ENCODE peak calls at places on chromosome 13, in six cellular contexts. One of them, this sample, is unnamed.

GRCh38 chr13:23506821-23507210 is 63.4 kb upstream of the TNFRSF19 start:
- DNase-seq in tibial nerve: no peak
- DNase-seq in left ventricle myocardium inferior: no peak
- DNase-seq in Caco-2: no peak
- DNase-seq in OCI-LY7: no peak
- DNase-seq in AG10803: peak
- DNase-seq in this sample: peak

GRCh38 chr13:27281420-27281819 is 10.8 kb downstream of the RASL11A start:
- DNase-seq in OCI-LY7: no peak
- DNase-seq in AG10803: no peak
- DNase-seq in left ventricle myocardium inferior: no peak
- DNase-seq in Caco-2: no peak
- DNase-seq in tibial nerve: no peak
- DNase-seq in this sample: no peak

GRCh38 chr13:73287871-73288270 is 229.1 kb downstream of the KLF5 start:
- DNase-seq in left ventricle myocardium inferior: no peak
- DNase-seq in OCI-LY7: no peak
- DNase-seq in AG10803: no peak
- DNase-seq in Caco-2: peak
- DNase-seq in tibial nerve: no peak
- DNase-seq in this sample: no peak

GRCh38 chr13:76336889-76337844 is 549.0 kb downstream of the KCTD12 start:
- DNase-seq in Caco-2: no peak
- DNase-seq in left ventricle myocardium inferior: no peak
- DNase-seq in OCI-LY7: no peak
- DNase-seq in AG10803: no peak
- DNase-seq in tibial nerve: no peak
- DNase-seq in this sample: peak

GRCh38 chr13:97720881-97721280 is 232.6 kb upstream of the IPO5 start:
- DNase-seq in Caco-2: no peak
- DNase-seq in tibial nerve: no peak
- DNase-seq in left ventricle myocardium inferior: no peak
- DNase-seq in OCI-LY7: no peak
- DNase-seq in AG10803: no peak
- DNase-seq in this sample: no peak

GRCh38 chr13:44764334-44764733 is 188.2 kb upstream of the TSC22D1 start:
- DNase-seq in AG10803: no peak
- DNase-seq in OCI-LY7: no peak
- DNase-seq in left ventricle myocardium inferior: no peak
- DNase-seq in Caco-2: peak
- DNase-seq in tibial nerve: no peak
- DNase-seq in this sample: no peak

GRCh38 chr13:40345149-40345514 is 321.3 kb downstream of the FOXO1 start:
- DNase-seq in OCI-LY7: no peak
- DNase-seq in Caco-2: no peak
- DNase-seq in AG10803: no peak
- DNase-seq in left ventricle myocardium inferior: no peak
- DNase-seq in tibial nerve: no peak
- DNase-seq in this sample: no peak

GRCh38 chr13:45047394-45048328 is 58.3 kb downstream of the GPALPP1 start:
- DNase-seq in Caco-2: peak
- DNase-seq in left ventricle myocardium inferior: peak
- DNase-seq in OCI-LY7: peak
- DNase-seq in AG10803: peak
- DNase-seq in tibial nerve: peak
- DNase-seq in this sample: peak

GRCh38 chr13:112719016-112719415 is 29.2 kb downstream of the ATP11A start:
- DNase-seq in OCI-LY7: no peak
- DNase-seq in AG10803: no peak
- DNase-seq in tibial nerve: no peak
- DNase-seq in left ventricle myocardium inferior: no peak
- DNase-seq in Caco-2: peak
- DNase-seq in this sample: no peak

GRCh38 chr13:95627590-95627989 is 16.9 kb downstream of the DZIP1 start:
- DNase-seq in OCI-LY7: no peak
- DNase-seq in Caco-2: no peak
- DNase-seq in tibial nerve: no peak
- DNase-seq in left ventricle myocardium inferior: no peak
- DNase-seq in AG10803: peak
- DNase-seq in this sample: peak

GRCh38 chr13:113220877-113221276 is 11.5 kb downstream of the CUL4A start:
- DNase-seq in tibial nerve: no peak
- DNase-seq in Caco-2: no peak
- DNase-seq in AG10803: peak
- DNase-seq in left ventricle myocardium inferior: peak
- DNase-seq in OCI-LY7: no peak
- DNase-seq in this sample: peak

GRCh38 chr13:83498486-83499190 is 383.6 kb downstream of the SLITRK1 start:
- DNase-seq in left ventricle myocardium inferior: no peak
- DNase-seq in AG10803: peak
- DNase-seq in Caco-2: no peak
- DNase-seq in OCI-LY7: no peak
- DNase-seq in tibial nerve: no peak
- DNase-seq in this sample: peak

GRCh38 chr13:20127563-20128458 is 33.0 kb downstream of the GJA3 start:
- DNase-seq in OCI-LY7: no peak
- DNase-seq in AG10803: peak
- DNase-seq in tibial nerve: peak
- DNase-seq in Caco-2: peak
- DNase-seq in left ventricle myocardium inferior: peak
- DNase-seq in this sample: peak

GRCh38 chr13:48493076-48493765 is 39.7 kb downstream of the RCBTB2 start:
- DNase-seq in left ventricle myocardium inferior: no peak
- DNase-seq in OCI-LY7: peak
- DNase-seq in AG10803: peak
- DNase-seq in Caco-2: no peak
- DNase-seq in tibial nerve: no peak
- DNase-seq in this sample: no peak

GRCh38 chr13:99909836-99910619 is 61.5 kb downstream of the ZIC5 start:
- DNase-seq in Caco-2: no peak
- DNase-seq in left ventricle myocardium inferior: peak
- DNase-seq in tibial nerve: no peak
- DNase-seq in OCI-LY7: no peak
- DNase-seq in AG10803: no peak
- DNase-seq in this sample: no peak

GRCh38 chr13:87887459-87888123 is 216.4 kb downstream of the SLITRK5 start:
- DNase-seq in Caco-2: no peak
- DNase-seq in tibial nerve: no peak
- DNase-seq in left ventricle myocardium inferior: no peak
- DNase-seq in OCI-LY7: no peak
- DNase-seq in AG10803: no peak
- DNase-seq in this sample: no peak

GRCh38 chr13:92716749-92717148 is 509.9 kb upstream of the GPC6 start:
- DNase-seq in OCI-LY7: no peak
- DNase-seq in AG10803: peak
- DNase-seq in Caco-2: no peak
- DNase-seq in left ventricle myocardium inferior: no peak
- DNase-seq in tibial nerve: peak
- DNase-seq in this sample: peak

GRCh38 chr13:95607363-95607762 is 37.1 kb downstream of the DZIP1 start:
- DNase-seq in Caco-2: no peak
- DNase-seq in tibial nerve: no peak
- DNase-seq in OCI-LY7: no peak
- DNase-seq in left ventricle myocardium inferior: no peak
- DNase-seq in AG10803: no peak
- DNase-seq in this sample: no peak

GRCh38 chr13:114101831-114102520 is 30.4 kb downstream of the RASA3 start:
- DNase-seq in Caco-2: no peak
- DNase-seq in OCI-LY7: no peak
- DNase-seq in left ventricle myocardium inferior: no peak
- DNase-seq in tibial nerve: no peak
- DNase-seq in AG10803: no peak
- DNase-seq in this sample: no peak

GRCh38 chr13:42696191-42696590 is 85.2 kb upstream of the FAM216B start:
- DNase-seq in Caco-2: no peak
- DNase-seq in AG10803: peak
- DNase-seq in OCI-LY7: no peak
- DNase-seq in tibial nerve: no peak
- DNase-seq in left ventricle myocardium inferior: no peak
- DNase-seq in this sample: peak

GRCh38 chr13:99339736-99340392 is 32.7 kb upstream of the GPR183 start:
- DNase-seq in left ventricle myocardium inferior: no peak
- DNase-seq in AG10803: peak
- DNase-seq in Caco-2: no peak
- DNase-seq in OCI-LY7: no peak
- DNase-seq in tibial nerve: no peak
- DNase-seq in this sample: peak

GRCh38 chr13:28657784-28658538 is 969 bp upstream of the POMP start:
- DNase-seq in AG10803: peak
- DNase-seq in Caco-2: no peak
- DNase-seq in OCI-LY7: peak
- DNase-seq in left ventricle myocardium inferior: no peak
- DNase-seq in tibial nerve: no peak
- DNase-seq in this sample: peak

GRCh38 chr13:28655566-28655965 is 3.4 kb upstream of the POMP start:
- DNase-seq in left ventricle myocardium inferior: no peak
- DNase-seq in AG10803: peak
- DNase-seq in Caco-2: no peak
- DNase-seq in OCI-LY7: no peak
- DNase-seq in tibial nerve: no peak
- DNase-seq in this sample: peak

GRCh38 chr13:28658796-28659610 is at the start of gene POMP:
- DNase-seq in AG10803: peak
- DNase-seq in left ventricle myocardium inferior: peak
- DNase-seq in tibial nerve: peak
- DNase-seq in OCI-LY7: peak
- DNase-seq in Caco-2: peak
- DNase-seq in this sample: peak

GRCh38 chr13:28658539-28658795 is 463 bp upstream of the POMP start:
- DNase-seq in left ventricle myocardium inferior: no peak
- DNase-seq in Caco-2: no peak
- DNase-seq in AG10803: peak
- DNase-seq in tibial nerve: no peak
- DNase-seq in OCI-LY7: no peak
- DNase-seq in this sample: no peak

DNA sequence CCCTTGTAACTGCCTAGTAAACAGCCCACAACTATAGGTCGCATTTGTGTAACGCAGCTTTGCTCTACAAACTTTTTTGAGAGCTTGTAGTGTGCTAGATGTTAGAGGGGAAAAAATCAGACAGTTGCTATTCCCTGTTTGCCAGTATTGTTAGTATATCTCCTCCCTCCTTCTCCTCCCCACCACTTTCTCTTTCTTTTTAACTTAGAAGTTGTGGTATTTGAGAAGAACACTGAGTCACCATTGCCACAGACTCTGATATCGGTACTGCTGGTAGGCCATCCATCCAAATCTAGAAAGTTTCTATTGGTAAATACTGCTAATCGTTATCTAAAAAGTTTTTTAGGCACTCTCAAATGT is 661 bp downstream of the POMP start:
- DNase-seq in Caco-2: no peak
- DNase-seq in tibial nerve: no peak
- DNase-seq in left ventricle myocardium inferior: no peak
- DNase-seq in OCI-LY7: no peak
- DNase-seq in AG10803: peak
- DNase-seq in this sample: peak
- TF ChIP-seq CTCF in Caco-2: no peak
- TF ChIP-seq CTCF in tibial nerve: no peak
- TF ChIP-seq CTCF in left ventricle myocardium inferior: no peak
- TF ChIP-seq CTCF in OCI-LY7: peak
- TF ChIP-seq CTCF in AG10803: no peak
- TF ChIP-seq CTCF in this sample: no peak

GRCh38 chr13:28638756-28639155 is 20.2 kb upstream of the POMP start:
- DNase-seq in tibial nerve: no peak
- DNase-seq in Caco-2: no peak
- DNase-seq in left ventricle myocardium inferior: no peak
- DNase-seq in AG10803: no peak
- DNase-seq in OCI-LY7: no peak
- DNase-seq in this sample: no peak

GRCh38 chr13:28640861-28641599 is 17.9 kb upstream of the POMP start:
- DNase-seq in AG10803: no peak
- DNase-seq in tibial nerve: no peak
- DNase-seq in Caco-2: no peak
- DNase-seq in left ventricle myocardium inferior: no peak
- DNase-seq in OCI-LY7: no peak
- DNase-seq in this sample: peak

GRCh38 chr13:28636677-28637317 is 22.1 kb upstream of the POMP start:
- DNase-seq in tibial nerve: peak
- DNase-seq in OCI-LY7: peak
- DNase-seq in left ventricle myocardium inferior: no peak
- DNase-seq in AG10803: peak
- DNase-seq in Caco-2: peak
- DNase-seq in this sample: peak

GRCh38 chr13:28637714-28638355 is 21.1 kb upstream of the POMP start:
- DNase-seq in left ventricle myocardium inferior: no peak
- DNase-seq in OCI-LY7: peak
- DNase-seq in Caco-2: no peak
- DNase-seq in AG10803: no peak
- DNase-seq in tibial nerve: peak
- DNase-seq in this sample: peak

GRCh38 chr13:28641600-28641926 is 17.4 kb upstream of the POMP start:
- DNase-seq in Caco-2: no peak
- DNase-seq in left ventricle myocardium inferior: no peak
- DNase-seq in OCI-LY7: no peak
- DNase-seq in tibial nerve: no peak
- DNase-seq in AG10803: peak
- DNase-seq in this sample: peak
- H3K4me3 ChIP-seq in Caco-2: no peak
- H3K4me3 ChIP-seq in left ventricle myocardium inferior: no peak
- H3K4me3 ChIP-seq in OCI-LY7: no peak
- H3K4me3 ChIP-seq in tibial nerve: no peak
- H3K4me3 ChIP-seq in AG10803: no peak
- H3K4me3 ChIP-seq in this sample: no peak

DNA sequence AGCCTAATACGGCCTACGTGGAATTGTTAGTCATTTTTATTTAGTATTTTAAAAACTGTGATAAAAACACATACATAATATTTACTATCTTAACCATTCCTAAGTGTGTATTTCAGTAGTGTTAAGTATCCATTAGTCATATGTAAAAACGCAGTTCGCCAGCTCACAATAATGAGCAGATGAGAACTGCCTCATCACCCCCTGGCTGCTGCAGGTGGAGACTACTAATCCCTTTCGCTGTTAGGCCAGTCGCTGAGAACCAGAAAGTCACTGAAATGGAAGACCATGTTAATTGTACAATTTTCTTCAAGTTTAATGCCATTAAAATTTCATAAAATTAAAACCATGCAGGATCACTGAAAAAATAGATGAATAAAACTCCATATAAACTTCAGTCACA is 1.6 kb downstream of the ESD start:
- DNase-seq in Caco-2: no peak
- DNase-seq in AG10803: no peak
- DNase-seq in tibial nerve: no peak
- DNase-seq in left ventricle myocardium inferior: no peak
- DNase-seq in OCI-LY7: no peak
- DNase-seq in this sample: no peak
- TF ChIP-seq CTCF in Caco-2: no peak
- TF ChIP-seq CTCF in AG10803: no peak
- TF ChIP-seq CTCF in tibial nerve: no peak
- TF ChIP-seq CTCF in left ventricle myocardium inferior: no peak
- TF ChIP-seq CTCF in OCI-LY7: no peak
- TF ChIP-seq CTCF in this sample: no peak

DNA sequence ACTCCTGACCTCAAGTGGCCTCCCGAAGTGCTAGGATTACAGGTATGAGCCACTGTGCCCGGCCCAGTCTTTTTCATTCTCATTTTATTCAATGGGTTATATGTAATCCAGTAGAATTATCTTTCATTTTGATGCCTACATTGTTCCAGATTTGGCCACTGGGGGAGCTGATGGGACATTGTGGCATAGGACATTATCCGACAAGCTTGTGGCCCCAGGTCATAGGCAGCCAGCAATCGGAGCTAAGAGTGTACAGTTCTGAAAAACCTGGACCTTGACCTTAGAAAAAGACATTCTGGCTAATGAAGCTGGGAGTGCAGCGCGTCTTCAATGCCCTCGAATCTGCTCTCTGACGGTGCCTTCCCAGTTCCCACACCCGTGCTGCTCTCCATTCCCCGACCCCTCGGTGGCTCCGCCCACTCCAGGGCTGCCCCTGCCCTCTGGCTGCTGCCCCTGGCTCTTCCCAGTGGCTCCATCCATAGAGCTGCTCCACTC is 108.7 kb downstream of the TEX29 start:
- DNase-seq in left ventricle myocardium inferior: no peak
- DNase-seq in tibial nerve: peak
- DNase-seq in OCI-LY7: peak
- DNase-seq in Caco-2: peak
- DNase-seq in AG10803: peak
- DNase-seq in this sample: peak
- H3K4me3 ChIP-seq in left ventricle myocardium inferior: peak
- H3K4me3 ChIP-seq in tibial nerve: no peak
- H3K4me3 ChIP-seq in OCI-LY7: no peak
- H3K4me3 ChIP-seq in Caco-2: no peak
- H3K4me3 ChIP-seq in AG10803: no peak
- H3K4me3 ChIP-seq in this sample: no peak

This sample was measured in fibroblast of villous mesenchyme.